ENCODE peak calls at places on chromosomes 1 and 21, in four cellular contexts. One of them, this sample, is unnamed.
A peak's percentile ranks its signal among the peaks of the same experiment; 100 is the strongest.

GRCh38 chr1:54158071-54158470 is 5.3 kb upstream of the CDCP2 start:
- DNase-seq in CD8-positive, alpha-beta T cell: no peak
- DNase-seq in GM23248: peak; percentile 57
- DNase-seq in stomach: peak; percentile 44
- DNase-seq in this sample: peak; percentile 92

GRCh38 chr21:15208787-15209186 is 144.0 kb upstream of the NRIP1 start:
- DNase-seq in CD8-positive, alpha-beta T cell: no peak
- DNase-seq in GM23248: no peak
- DNase-seq in stomach: no peak
- DNase-seq in this sample: no peak

GRCh38 chr1:24643362-24644346 is 552 bp downstream of the SRRM1 start:
- DNase-seq in CD8-positive, alpha-beta T cell: no peak
- DNase-seq in GM23248: peak; percentile 48
- DNase-seq in stomach: peak; percentile 39
- DNase-seq in this sample: peak; percentile 25

GRCh38 chr1:31744165-31744888 is 19.8 kb downstream of the ADGRB2 start:
- DNase-seq in CD8-positive, alpha-beta T cell: no peak
- DNase-seq in GM23248: no peak
- DNase-seq in stomach: peak; percentile 32
- DNase-seq in this sample: no peak

GRCh38 chr1:108561145-108561458 is 1.2 kb downstream of the EEIG2 start:
- DNase-seq in CD8-positive, alpha-beta T cell: no peak
- DNase-seq in GM23248: no peak
- DNase-seq in stomach: no peak
- DNase-seq in this sample: no peak

GRCh38 chr1:155105604-155106011 is 22.1 kb upstream of the EFNA1 start:
- DNase-seq in CD8-positive, alpha-beta T cell: no peak
- DNase-seq in GM23248: no peak
- DNase-seq in stomach: peak; percentile 87
- DNase-seq in this sample: no peak

GRCh38 chr1:65232402-65233122 is 76.8 kb upstream of the DNAJC6 start:
- DNase-seq in CD8-positive, alpha-beta T cell: no peak
- DNase-seq in GM23248: peak; percentile 21
- DNase-seq in stomach: no peak
- DNase-seq in this sample: no peak

GRCh38 chr1:161166669-161167548 is 683 bp downstream of the PPOX start:
- DNase-seq in CD8-positive, alpha-beta T cell: no peak
- DNase-seq in GM23248: peak; percentile 53
- DNase-seq in stomach: no peak
- DNase-seq in this sample: no peak

GRCh38 chr1:229693124-229693523 is 67.1 kb downstream of the URB2 start:
- DNase-seq in CD8-positive, alpha-beta T cell: no peak
- DNase-seq in GM23248: peak; percentile 9
- DNase-seq in stomach: no peak
- DNase-seq in this sample: no peak

GRCh38 chr21:41147096-41147978 is 20.6 kb upstream of the BACE2 start:
- DNase-seq in CD8-positive, alpha-beta T cell: no peak
- DNase-seq in GM23248: no peak
- DNase-seq in stomach: no peak
- DNase-seq in this sample: no peak

GRCh38 chr1:235831148-235831547 is 35.6 kb downstream of the LYST start:
- DNase-seq in CD8-positive, alpha-beta T cell: no peak
- DNase-seq in GM23248: peak; percentile 68
- DNase-seq in stomach: no peak
- DNase-seq in this sample: peak; percentile 75

GRCh38 chr1:212108981-212109380 is 73.4 kb downstream of the DTL start:
- DNase-seq in CD8-positive, alpha-beta T cell: no peak
- DNase-seq in GM23248: no peak
- DNase-seq in stomach: no peak
- DNase-seq in this sample: no peak

GRCh38 chr21:39523398-39523797 is 71.6 kb downstream of the SH3BGR start:
- DNase-seq in CD8-positive, alpha-beta T cell: no peak
- DNase-seq in GM23248: no peak
- DNase-seq in stomach: peak; percentile 85
- DNase-seq in this sample: peak; percentile 9

GRCh38 chr1:242827538-242827937 is 303.0 kb upstream of the PLD5 start:
- DNase-seq in CD8-positive, alpha-beta T cell: no peak
- DNase-seq in GM23248: peak; percentile 10
- DNase-seq in stomach: no peak
- DNase-seq in this sample: peak; percentile 26

GRCh38 chr1:240765732-240766363 is 153.9 kb upstream of the GREM2 start:
- DNase-seq in CD8-positive, alpha-beta T cell: no peak
- DNase-seq in GM23248: peak; percentile 51
- DNase-seq in stomach: no peak
- DNase-seq in this sample: peak; percentile 73

GRCh38 chr1:35539073-35539823 is 18.0 kb downstream of the KIAA0319L start:
- DNase-seq in CD8-positive, alpha-beta T cell: peak; percentile 70
- DNase-seq in GM23248: peak; percentile 65
- DNase-seq in stomach: no peak
- DNase-seq in this sample: peak; percentile 67

GRCh38 chr1:33762099-33762830 is 101.6 kb upstream of the HMGB4 start:
- DNase-seq in CD8-positive, alpha-beta T cell: no peak
- DNase-seq in GM23248: peak; percentile 73
- DNase-seq in stomach: no peak
- DNase-seq in this sample: peak; percentile 83

GRCh38 chr1:211126622-211127021 is 7.3 kb downstream of the KCNH1 start:
- DNase-seq in CD8-positive, alpha-beta T cell: no peak
- DNase-seq in GM23248: peak; percentile 31
- DNase-seq in stomach: no peak
- DNase-seq in this sample: no peak

GRCh38 chr1:179708434-179709195 is 34.5 kb upstream of the FAM163A start:
- DNase-seq in CD8-positive, alpha-beta T cell: no peak
- DNase-seq in GM23248: no peak
- DNase-seq in stomach: no peak
- DNase-seq in this sample: no peak

GRCh38 chr1:74857676-74858075 is 124.7 kb downstream of the TYW3 start:
- DNase-seq in CD8-positive, alpha-beta T cell: no peak
- DNase-seq in GM23248: no peak
- DNase-seq in stomach: no peak
- DNase-seq in this sample: no peak

GRCh38 chr1:156836892-156837291 is 20.2 kb upstream of the SH2D2A start:
- DNase-seq in CD8-positive, alpha-beta T cell: no peak
- DNase-seq in GM23248: no peak
- DNase-seq in stomach: no peak
- DNase-seq in this sample: no peak

GRCh38 chr1:25051906-25052305 is 121.8 kb upstream of the RUNX3 start:
- DNase-seq in CD8-positive, alpha-beta T cell: no peak
- DNase-seq in GM23248: no peak
- DNase-seq in stomach: no peak
- DNase-seq in this sample: no peak

GRCh38 chr1:58119971-58120370 is 426.6 kb downstream of the OMA1 start:
- DNase-seq in CD8-positive, alpha-beta T cell: no peak
- DNase-seq in GM23248: no peak
- DNase-seq in stomach: no peak
- DNase-seq in this sample: no peak

GRCh38 chr21:34612557-34612956 is 2.4 kb downstream of the RCAN1 start:
- DNase-seq in CD8-positive, alpha-beta T cell: no peak
- DNase-seq in GM23248: peak; percentile 17
- DNase-seq in stomach: no peak
- DNase-seq in this sample: no peak

GRCh38 chr1:20698195-20698910 is 19.5 kb downstream of the KIF17 start:
- DNase-seq in CD8-positive, alpha-beta T cell: no peak
- DNase-seq in GM23248: peak; percentile 70
- DNase-seq in stomach: no peak
- DNase-seq in this sample: no peak

GRCh38 chr1:201539561-201540404 is 856 bp downstream of the NAV1 start:
- DNase-seq in CD8-positive, alpha-beta T cell: no peak
- DNase-seq in GM23248: peak; percentile 88
- DNase-seq in stomach: no peak
- DNase-seq in this sample: peak; percentile 72

GRCh38 chr1:41371630-41372599 is 10.7 kb downstream of the FOXO6 start:
- DNase-seq in CD8-positive, alpha-beta T cell: no peak
- DNase-seq in GM23248: no peak
- DNase-seq in stomach: no peak
- DNase-seq in this sample: peak; percentile 57

GRCh38 chr1:62040450-62040849 is 154.2 kb upstream of the L1TD1 start:
- DNase-seq in CD8-positive, alpha-beta T cell: no peak
- DNase-seq in GM23248: no peak
- DNase-seq in stomach: no peak
- DNase-seq in this sample: no peak

GRCh38 chr1:110055493-110056283 is 14.8 kb downstream of the ALX3 start:
- DNase-seq in CD8-positive, alpha-beta T cell: no peak
- DNase-seq in GM23248: peak; percentile 71
- DNase-seq in stomach: no peak
- DNase-seq in this sample: no peak

GRCh38 chr1:227928811-227929375 is 18.8 kb downstream of the WNT9A start:
- DNase-seq in CD8-positive, alpha-beta T cell: no peak
- DNase-seq in GM23248: no peak
- DNase-seq in stomach: no peak
- DNase-seq in this sample: no peak

GRCh38 chr1:56255516-56256181 is 323.7 kb downstream of the PLPP3 start:
- DNase-seq in CD8-positive, alpha-beta T cell: no peak
- DNase-seq in GM23248: peak; percentile 84
- DNase-seq in stomach: peak; percentile 40
- DNase-seq in this sample: peak; percentile 6

GRCh38 chr1:113783254-113784103 is 24.2 kb upstream of the PHTF1 start:
- DNase-seq in CD8-positive, alpha-beta T cell: peak; percentile 57
- DNase-seq in GM23248: peak; percentile 63
- DNase-seq in stomach: no peak
- DNase-seq in this sample: peak; percentile 64

GRCh38 chr1:69976896-69977295 is 228.5 kb downstream of the LRRC40 start:
- DNase-seq in CD8-positive, alpha-beta T cell: no peak
- DNase-seq in GM23248: peak; percentile 78
- DNase-seq in stomach: no peak
- DNase-seq in this sample: peak; percentile 3

GRCh38 chr1:205351984-205352713 is 4.6 kb downstream of the KLHDC8A start:
- DNase-seq in CD8-positive, alpha-beta T cell: no peak
- DNase-seq in GM23248: peak; percentile 55
- DNase-seq in stomach: peak; percentile 38
- DNase-seq in this sample: no peak

GRCh38 chr1:10538608-10539355 is 64.0 kb downstream of the PEX14 start:
- DNase-seq in CD8-positive, alpha-beta T cell: peak; percentile 32
- DNase-seq in GM23248: no peak
- DNase-seq in stomach: no peak
- DNase-seq in this sample: no peak
- H3K4me3 ChIP-seq in CD8-positive, alpha-beta T cell: no peak overlapping the region
- H3K4me3 ChIP-seq in GM23248: no peak overlapping the region
- H3K4me3 ChIP-seq in stomach: no peak overlapping the region
- H3K4me3 ChIP-seq in this sample: no peak overlapping the region

GRCh38 chr1:209595599-209595998 is 12.1 kb downstream of the CAMK1G start:
- DNase-seq in CD8-positive, alpha-beta T cell: no peak
- DNase-seq in GM23248: no peak
- DNase-seq in stomach: no peak
- DNase-seq in this sample: no peak

GRCh38 chr1:209595032-209595431 is 11.5 kb downstream of the CAMK1G start:
- DNase-seq in CD8-positive, alpha-beta T cell: no peak
- DNase-seq in GM23248: no peak
- DNase-seq in stomach: no peak
- DNase-seq in this sample: no peak

GRCh38 chr1:209597496-209597895 is 14.0 kb downstream of the CAMK1G start:
- DNase-seq in CD8-positive, alpha-beta T cell: no peak
- DNase-seq in GM23248: no peak
- DNase-seq in stomach: no peak
- DNase-seq in this sample: no peak

GRCh38 chr1:209593747-209594146 is 10.2 kb downstream of the CAMK1G start:
- DNase-seq in CD8-positive, alpha-beta T cell: no peak
- DNase-seq in GM23248: no peak
- DNase-seq in stomach: no peak
- DNase-seq in this sample: no peak

DNA sequence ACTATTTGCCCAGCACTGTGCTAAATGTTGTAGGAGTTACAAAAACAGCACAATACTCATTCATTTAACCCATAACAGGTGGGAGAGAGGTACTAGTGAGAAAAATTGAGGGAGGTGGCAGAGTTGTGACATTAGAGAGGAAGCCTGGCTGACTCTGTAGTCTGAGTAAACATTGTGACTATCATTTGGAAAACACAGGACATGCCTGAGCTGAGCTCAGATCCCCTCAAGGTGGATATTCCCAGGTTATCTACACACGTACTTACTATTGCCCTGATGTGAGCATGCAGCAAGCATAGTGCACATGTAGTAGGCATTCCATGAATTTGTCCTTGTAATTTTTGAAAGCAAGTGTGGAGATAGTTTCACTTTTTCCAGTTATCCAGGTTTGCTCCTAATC is 10.9 kb downstream of the CAMK1G start:
- DNase-seq in CD8-positive, alpha-beta T cell: no peak
- DNase-seq in GM23248: no peak
- DNase-seq in stomach: no peak
- DNase-seq in this sample: no peak
- H3K36me3 ChIP-seq in CD8-positive, alpha-beta T cell: no peaks in the 10 kb centered on the region
- H3K36me3 ChIP-seq in GM23248: no peaks in the 10 kb centered on the region
- H3K36me3 ChIP-seq in stomach: no peaks in the 10 kb centered on the region
- H3K36me3 ChIP-seq in this sample: no peaks in the 10 kb centered on the region

GRCh38 chr1:38376577-38376976 is 330.0 kb upstream of the POU3F1 start:
- DNase-seq in CD8-positive, alpha-beta T cell: no peak
- DNase-seq in GM23248: no peak
- DNase-seq in stomach: no peak
- DNase-seq in this sample: no peak
- H3K4me3 ChIP-seq in CD8-positive, alpha-beta T cell: no peak overlapping the region
- H3K4me3 ChIP-seq in GM23248: no peak overlapping the region
- H3K4me3 ChIP-seq in stomach: no peak overlapping the region
- H3K4me3 ChIP-seq in this sample: no peak overlapping the region

GRCh38 chr21:42843021-42843420 is 36.3 kb downstream of the WDR4 start:
- DNase-seq in CD8-positive, alpha-beta T cell: no peak
- DNase-seq in GM23248: no peak
- DNase-seq in stomach: no peak
- DNase-seq in this sample: no peak
- H3K36me3 ChIP-seq in CD8-positive, alpha-beta T cell: peaks cover 19% of the 10 kb centered on the region
- H3K36me3 ChIP-seq in GM23248: peaks cover 8% of the 10 kb centered on the region
- H3K36me3 ChIP-seq in stomach: peaks cover 87% of the 10 kb centered on the region
- H3K36me3 ChIP-seq in this sample: peaks cover 76% of the 10 kb centered on the region

GRCh38 chr1:22847709-22848108 is 125.0 kb downstream of the LACTBL1 start:
- DNase-seq in CD8-positive, alpha-beta T cell: no peak
- DNase-seq in GM23248: no peak
- DNase-seq in stomach: no peak
- DNase-seq in this sample: no peak
- H3K4me3 ChIP-seq in CD8-positive, alpha-beta T cell: no peak overlapping the region
- H3K4me3 ChIP-seq in GM23248: no peak overlapping the region
- H3K4me3 ChIP-seq in stomach: no peak overlapping the region
- H3K4me3 ChIP-seq in this sample: no peak overlapping the region

DNA sequence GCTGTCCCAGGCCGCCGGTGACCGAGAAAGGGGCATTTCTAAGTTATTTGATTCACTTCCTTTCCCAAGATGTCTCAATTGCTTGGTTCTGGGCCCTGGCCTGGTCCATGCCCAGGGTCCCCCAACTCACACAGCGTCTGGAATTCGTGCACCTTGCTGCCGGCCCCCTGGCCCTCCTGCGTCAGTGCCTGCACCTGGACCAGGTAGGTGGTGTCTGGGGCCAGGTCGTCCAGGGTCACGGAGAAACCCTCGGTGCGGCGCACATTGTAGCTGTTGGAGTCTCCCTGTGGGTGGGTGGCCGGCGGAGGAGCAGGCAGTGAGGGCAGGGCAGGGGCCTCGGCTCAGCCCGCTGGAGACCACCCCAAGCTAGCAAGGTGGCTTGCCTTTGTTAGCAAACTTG is 21.0 kb downstream of the EPHA2 start:
- DNase-seq in CD8-positive, alpha-beta T cell: no peak
- DNase-seq in GM23248: no peak
- DNase-seq in stomach: no peak
- DNase-seq in this sample: no peak
- H3K36me3 ChIP-seq in CD8-positive, alpha-beta T cell: no peaks in the 10 kb centered on the region
- H3K36me3 ChIP-seq in GM23248: peaks cover 29% of the 10 kb centered on the region
- H3K36me3 ChIP-seq in stomach: peaks cover 88% of the 10 kb centered on the region
- H3K36me3 ChIP-seq in this sample: peaks cover 90% of the 10 kb centered on the region

GRCh38 chr1:244361764-244362473 is 89.8 kb downstream of the ADSS2 start:
- DNase-seq in CD8-positive, alpha-beta T cell: no peak
- DNase-seq in GM23248: peak; percentile 60
- DNase-seq in stomach: no peak
- DNase-seq in this sample: peak; percentile 12
- H3K4me3 ChIP-seq in CD8-positive, alpha-beta T cell: no peak overlapping the region
- H3K4me3 ChIP-seq in GM23248: peak overlapping the region; percentile 46
- H3K4me3 ChIP-seq in stomach: no peak overlapping the region
- H3K4me3 ChIP-seq in this sample: no peak overlapping the region

GRCh38 chr21:46191257-46191685 is 7.0 kb upstream of the SPATC1L start:
- DNase-seq in CD8-positive, alpha-beta T cell: peak; percentile 32
- DNase-seq in GM23248: peak; percentile 93
- DNase-seq in stomach: peak; percentile 21
- DNase-seq in this sample: peak; percentile 87
- H3K36me3 ChIP-seq in CD8-positive, alpha-beta T cell: peaks cover 27% of the 10 kb centered on the region
- H3K36me3 ChIP-seq in GM23248: peaks cover 4% of the 10 kb centered on the region
- H3K36me3 ChIP-seq in stomach: peaks cover 72% of the 10 kb centered on the region
- H3K36me3 ChIP-seq in this sample: peaks cover 42% of the 10 kb centered on the region

This sample was measured in MG63.